ENCODE peak calls at places on chromosomes 2 and 18, in six cellular contexts. I, T, X, Z, A and P are unnamed samples.

GRCh38 chr2:5123597-5124196 is 568.5 kb upstream of the SOX11 start:
- DNase-seq in X (no peak), A (no peak), T (no peak), Z (no peak), I (no peak), P (no peak)

GRCh38 chr2:200616193-200616592 is 30.4 kb downstream of the AOX1 start:
- DNase-seq in X (no peak), Z (no peak), T (no peak), A (no peak), I (no peak), P (no peak)

GRCh38 chr2:86274265-86274917 is 63.0 kb downstream of the REEP1 start:
- DNase-seq in A (no peak), I (peak; percentile 64), X (peak; percentile 77), T (no peak), Z (no peak), P (no peak)

GRCh38 chr2:31268344-31268743 is 34.4 kb downstream of the EHD3 start:
- DNase-seq in Z (no peak), I (no peak), X (no peak), T (no peak), A (no peak), P (no peak)

GRCh38 chr2:99397251-99397920 is 60.2 kb downstream of the EIF5B start:
- DNase-seq in X (no peak), Z (no peak), T (no peak), A (no peak), I (no peak), P (no peak)

GRCh38 chr2:14514001-14514400 is 118.5 kb upstream of the LRATD1 start:
- DNase-seq in T (no peak), I (no peak), X (no peak), A (no peak), Z (no peak), P (no peak)

GRCh38 chr2:2505604-2506003 is 174.5 kb upstream of the MYT1L start:
- DNase-seq in I (no peak), T (no peak), A (no peak), Z (no peak), X (no peak), P (no peak)

GRCh38 chr2:38508311-38509039 is 94.3 kb downstream of the HNRNPLL start:
- DNase-seq in A (peak; percentile 66), Z (peak; percentile 87), I (peak; percentile 77), T (peak; percentile 43), X (peak; percentile 64), P (peak; percentile 87)

GRCh38 chr2:101698419-101699190 is 1.1 kb downstream of the MAP4K4 start:
- DNase-seq in Z (no peak), I (no peak), T (no peak), X (peak; percentile 45), A (no peak), P (no peak)

GRCh38 chr18:68984342-68984741 is 186.5 kb downstream of the CCDC102B start:
- DNase-seq in I (no peak), A (no peak), X (no peak), Z (no peak), T (no peak), P (no peak)

GRCh38 chr2:70726947-70727725 is 40.9 kb downstream of the ADD2 start:
- DNase-seq in I (no peak), A (no peak), X (peak; percentile 86), T (no peak), Z (no peak), P (no peak)

GRCh38 chr2:199850250-199850717 is 708 bp downstream of the FTCDNL1 start:
- DNase-seq in A (no peak), I (no peak), T (no peak), X (no peak), Z (no peak), P (no peak)

GRCh38 chr2:84873350-84873749 is 7.5 kb downstream of the TRABD2A start:
- DNase-seq in A (no peak), X (no peak), Z (no peak), I (no peak), T (no peak), P (no peak)

GRCh38 chr2:2762898-2763287 is 431.8 kb upstream of the MYT1L start:
- DNase-seq in X (no peak), T (no peak), I (no peak), Z (no peak), A (no peak), P (no peak)

GRCh38 chr2:25025229-25025742 is 16.6 kb upstream of the EFR3B start:
- DNase-seq in I (no peak), T (no peak), Z (no peak), X (no peak), A (no peak), P (no peak)

GRCh38 chr2:46431481-46432235 is 47.7 kb upstream of the TMEM247 start:
- DNase-seq in I (no peak), Z (no peak), A (no peak), T (no peak), X (peak; percentile 50), P (no peak)

GRCh38 chr2:62306751-62307468 is 111.0 kb downstream of the B3GNT2 start:
- DNase-seq in T (peak; percentile 40), A (peak; percentile 43), Z (no peak), X (peak; percentile 32), I (peak; percentile 34), P (peak; percentile 71)

GRCh38 chr2:72222829-72223564 is 75.3 kb upstream of the CYP26B1 start:
- DNase-seq in T (no peak), Z (no peak), A (no peak), I (peak; percentile 63), X (peak; percentile 92), P (no peak)

GRCh38 chr2:198296665-198297308 is 492.4 kb downstream of the PLCL1 start:
- DNase-seq in I (peak; percentile 38), A (peak; percentile 25), X (peak; percentile 28), T (peak; percentile 12), Z (no peak), P (no peak)

GRCh38 chr2:16972276-16972675 is 306.6 kb upstream of the CYRIA start:
- DNase-seq in X (peak; percentile 63), T (no peak), A (no peak), Z (no peak), I (no peak), P (no peak)

GRCh38 chr2:68151037-68151436 is 6.7 kb upstream of the PNO1 start:
- DNase-seq in I (no peak), X (no peak), T (no peak), Z (no peak), A (no peak), P (no peak)
- H3K27ac ChIP-seq in I (no peak overlapping the region), X (no peak overlapping the region), T (no peak overlapping the region), Z (peak overlapping the region; percentile 75), A (no peak overlapping the region), P (no peak overlapping the region)

GRCh38 chr2:42193722-42194187 is 24.6 kb downstream of the EML4 start:
- DNase-seq in X (no peak), A (no peak), Z (no peak), I (no peak), T (no peak), P (no peak)

GRCh38 chr2:42194428-42194827 is 25.3 kb downstream of the EML4 start:
- DNase-seq in I (no peak), T (no peak), A (no peak), Z (no peak), X (no peak), P (no peak)

GRCh38 chr2:42191285-42192009 is 22.3 kb downstream of the EML4 start:
- DNase-seq in T (no peak), X (no peak), A (no peak), Z (no peak), I (no peak), P (no peak)

GRCh38 chr2:42192010-42192373 is 22.8 kb downstream of the EML4 start:
- DNase-seq in Z (no peak), T (no peak), X (no peak), I (no peak), A (no peak), P (no peak)

GRCh38 chr2:42192642-42193566 is 23.8 kb downstream of the EML4 start:
- DNase-seq in I (no peak), Z (no peak), X (no peak), T (no peak), A (no peak), P (no peak)
- H3K4me3 ChIP-seq in I (no peak overlapping the region), Z (no peak overlapping the region), X (no peak overlapping the region), T (no peak overlapping the region), A (no peak overlapping the region), P (no peak overlapping the region)

GRCh38 chr2:69559696-69560482 is 83.7 kb downstream of the AAK1 start:
- DNase-seq in T (no peak), X (peak; percentile 58), Z (no peak), I (peak; percentile 41), A (no peak), P (no peak)

GRCh38 chr2:69565431-69565839 is 78.1 kb downstream of the AAK1 start:
- DNase-seq in T (peak; percentile 23), X (no peak), A (peak; percentile 58), I (no peak), Z (peak; percentile 51), P (no peak)

GRCh38 chr2:69564604-69565003 is 78.9 kb downstream of the AAK1 start:
- DNase-seq in A (no peak), I (no peak), T (no peak), X (no peak), Z (no peak), P (no peak)

GRCh38 chr2:69563021-69563420 is 80.5 kb downstream of the AAK1 start:
- DNase-seq in T (no peak), A (no peak), Z (no peak), X (no peak), I (no peak), P (no peak)

GRCh38 chr2:69561041-69561550 is 82.4 kb downstream of the AAK1 start:
- DNase-seq in A (no peak), Z (no peak), I (no peak), X (peak; percentile 45), T (no peak), P (no peak)
- H3K27ac ChIP-seq in A (no peak overlapping the region), Z (peak overlapping the region; percentile 0), I (no peak overlapping the region), X (no peak overlapping the region), T (no peak overlapping the region), P (no peak overlapping the region)

GRCh38 chr2:130836501-130837174 is at the start of gene ARHGEF4:
- DNase-seq in A (no peak), Z (no peak), T (no peak), I (no peak), X (no peak), P (no peak)

GRCh38 chr2:130835766-130836015 is 1.0 kb upstream of the ARHGEF4 start:
- DNase-seq in I (no peak), Z (no peak), A (no peak), T (no peak), X (no peak), P (no peak)

GRCh38 chr2:130837811-130838565 is 1.3 kb downstream of the ARHGEF4 start:
- DNase-seq in A (no peak), X (no peak), I (no peak), Z (no peak), T (no peak), P (no peak)

GRCh38 chr2:130839011-130839780 is 2.5 kb downstream of the ARHGEF4 start:
- DNase-seq in I (no peak), T (no peak), Z (no peak), A (no peak), X (no peak), P (no peak)

DNA sequence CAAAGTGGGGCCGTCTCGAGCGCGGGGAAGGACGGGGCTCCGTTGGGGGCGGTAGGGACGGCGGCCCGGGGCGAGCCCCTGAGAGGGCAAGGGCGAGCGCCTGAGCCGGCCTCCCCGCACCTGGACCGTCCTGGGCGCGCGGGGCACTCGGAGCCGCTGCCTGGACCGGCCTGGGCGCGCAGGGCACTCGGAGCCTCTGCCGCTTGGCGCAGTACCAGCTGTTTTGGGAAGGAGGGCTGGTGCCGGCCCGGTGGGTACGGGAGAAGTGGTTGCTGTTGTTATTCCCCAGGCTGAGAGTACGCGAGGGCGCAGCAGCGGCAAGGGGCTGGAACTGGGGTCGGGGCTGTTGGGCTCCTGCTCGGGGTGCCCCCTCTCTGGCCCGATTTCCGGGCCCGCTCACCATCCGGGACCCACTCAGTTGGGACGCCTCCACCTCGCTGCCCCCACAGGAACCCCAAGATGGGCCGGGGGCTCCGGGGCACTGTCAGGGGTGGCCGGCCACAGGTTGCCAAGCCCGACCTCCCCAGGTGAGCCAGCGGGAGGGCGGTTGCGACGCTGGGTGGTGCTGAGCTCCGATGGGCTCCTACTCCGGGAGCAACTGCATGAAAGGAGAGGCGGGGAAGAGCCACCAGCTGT is 579 bp downstream of the ARHGEF4 start:
- DNase-seq in X (no peak), T (no peak), A (no peak), Z (no peak), I (no peak), P (no peak)
- H3K4me3 ChIP-seq in X (no peak overlapping the region), T (peak overlapping the region; percentile 35), A (no peak overlapping the region), Z (peak overlapping the region; percentile 57), I (peak overlapping the region; percentile 17), P (peak overlapping the region; percentile 59)